ENCODE peak calls at places on chromosome 14, in nine cellular contexts. J is heart right ventricle, E is SK-N-SH, G is hepatocyte, T is body of pancreas, W is choroid plexus epithelial cell, S is lower leg skin, M is BE2C, P is astrocyte of the spinal cord. R is an unnamed sample.
A peak's percentile ranks its signal among the peaks of the same experiment; 100 is the strongest.

GRCh38 chr14:60090864-60091519 is 731 bp upstream of the PCNX4 start:
- DNase-seq in J (peak; percentile 66), E (peak; percentile 50), G (peak; percentile 61), T (peak; percentile 76), W (peak; percentile 90), S (no peak), M (peak; percentile 14), P (peak; percentile 82), R (no peak)

GRCh38 chr14:89660183-89660582 is 243.2 kb upstream of the FOXN3 start:
- DNase-seq in J (peak; percentile 43), E (peak; percentile 55), G (peak; percentile 13), T (no peak), W (peak; percentile 61), S (no peak), M (no peak), P (peak; percentile 20), R (no peak)

GRCh38 chr14:93029911-93030555 is 85.7 kb downstream of the ITPK1 start:
- DNase-seq in J (no peak), E (no peak), G (no peak), T (no peak), W (no peak), S (no peak), M (no peak), P (no peak), R (no peak)

GRCh38 chr14:93035917-93036651 is 79.6 kb downstream of the ITPK1 start:
- DNase-seq in J (no peak), E (no peak), G (peak; percentile 61), T (peak; percentile 28), W (peak; percentile 33), S (no peak), M (no peak), P (peak; percentile 9), R (no peak)

GRCh38 chr14:61965030-61965745 is 203.0 kb downstream of the SNAPC1 start:
- DNase-seq in J (no peak), E (no peak), G (peak; percentile 8), T (no peak), W (peak; percentile 89), S (no peak), M (no peak), P (peak; percentile 64), R (no peak)

GRCh38 chr14:103273847-103274615 is 60.0 kb upstream of the EIF5 start:
- DNase-seq in J (no peak), E (peak; percentile 47), G (no peak), T (no peak), W (no peak), S (peak; percentile 79), M (no peak), P (no peak), R (no peak)

GRCh38 chr14:103296007-103296406 is 38.0 kb upstream of the EIF5 start:
- DNase-seq in J (no peak), E (no peak), G (peak; percentile 51), T (no peak), W (peak; percentile 24), S (peak; percentile 15), M (no peak), P (peak; percentile 28), R (no peak)

GRCh38 chr14:60618200-60618599 is 31.1 kb downstream of the SIX1 start:
- DNase-seq in J (no peak), E (no peak), G (peak; percentile 8), T (peak; percentile 43), W (no peak), S (no peak), M (no peak), P (no peak), R (no peak)

GRCh38 chr14:102154121-102154520 is 14.4 kb downstream of the WDR20 start:
- DNase-seq in J (no peak), E (no peak), G (no peak), T (no peak), W (no peak), S (no peak), M (no peak), P (no peak), R (no peak)

GRCh38 chr14:88482524-88482923 is 72.3 kb downstream of the PTPN21 start:
- DNase-seq in J (no peak), E (no peak), G (no peak), T (no peak), W (no peak), S (no peak), M (no peak), P (no peak), R (no peak)

GRCh38 chr14:95431199-95432145 is 85.0 kb downstream of the SYNE3 start:
- DNase-seq in J (no peak), E (peak; percentile 71), G (peak; percentile 51), T (peak; percentile 18), W (peak; percentile 63), S (no peak), M (no peak), P (peak; percentile 33), R (no peak)

GRCh38 chr14:99143126-99143525 is 128.9 kb downstream of the BCL11B start:
- DNase-seq in J (no peak), E (no peak), G (no peak), T (no peak), W (no peak), S (peak; percentile 72), M (no peak), P (no peak), R (no peak)

DNA sequence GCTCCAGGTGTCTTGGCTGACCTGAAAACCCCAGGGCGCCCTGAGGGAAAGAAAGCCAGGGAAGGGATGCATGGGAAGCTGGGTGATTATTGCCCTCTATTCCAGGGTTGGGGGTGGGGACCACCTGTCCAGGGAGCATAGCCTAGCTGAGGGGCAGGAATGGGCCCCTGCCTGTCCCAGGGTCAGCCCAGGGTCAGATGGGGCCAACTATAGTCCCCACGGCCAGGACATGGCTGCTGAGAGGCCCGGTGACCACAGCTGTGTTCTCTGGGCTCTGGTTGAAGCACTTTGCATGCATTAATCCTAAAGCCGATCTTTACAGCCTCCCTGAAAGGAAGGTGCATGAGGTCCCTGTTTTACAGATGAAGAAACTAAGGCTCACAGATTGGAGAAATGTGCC is 30.1 kb upstream of the ZFP36L1 start:
- DNase-seq in J (no peak), E (no peak), G (peak; percentile 2), T (no peak), W (no peak), S (no peak), M (no peak), P (no peak), R (no peak)
- H3K4me3 ChIP-seq in J (no peak overlapping the region), E (no peak overlapping the region), G (no peak overlapping the region), T (no peak overlapping the region), W (no peak overlapping the region), S (no peak overlapping the region), M (no peak overlapping the region), P (no peak overlapping the region), R (no peak overlapping the region)

DNA sequence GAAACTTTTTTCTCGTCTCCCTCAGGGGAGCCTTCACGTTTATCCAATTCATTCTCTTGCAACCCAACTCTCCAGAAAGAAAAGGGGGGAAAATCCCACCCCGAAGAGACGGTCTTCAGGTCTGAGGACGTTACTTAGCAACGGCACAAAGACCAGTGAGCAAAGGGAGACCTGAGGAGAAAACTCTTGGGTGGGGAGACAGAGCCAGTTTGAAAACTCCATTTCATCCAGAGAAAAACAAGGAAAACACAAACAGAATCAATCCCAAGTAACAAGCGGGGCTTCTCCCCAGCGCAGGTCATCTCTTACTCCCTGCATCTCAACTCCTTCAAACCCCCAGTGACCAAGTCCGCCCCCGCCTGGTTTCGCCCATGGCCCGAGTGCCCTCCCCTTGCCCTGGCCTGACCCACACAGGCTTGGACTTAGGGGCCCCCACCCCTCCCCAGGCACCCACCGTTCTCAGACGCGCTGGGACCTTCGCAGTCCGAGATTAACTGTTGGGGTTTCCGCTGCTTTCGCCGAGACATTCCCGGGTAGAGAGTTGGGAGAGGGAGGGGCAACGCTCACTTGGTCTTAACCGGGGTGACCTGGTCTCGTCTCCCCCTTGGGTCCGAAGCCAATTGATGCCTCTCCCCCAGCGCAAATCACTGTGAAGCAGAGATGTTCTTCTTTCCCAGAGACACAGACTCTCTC is 10.4 kb upstream of the SALL2 start:
- DNase-seq in J (no peak), E (no peak), G (no peak), T (no peak), W (no peak), S (peak; percentile 12), M (no peak), P (no peak), R (no peak)
- H3K4me3 ChIP-seq in J (peak overlapping the region; percentile 43), E (peak overlapping the region; percentile 45), G (peak overlapping the region; percentile 50), T (no peak overlapping the region), W (peak overlapping the region; percentile 45), S (no peak overlapping the region), M (no peak overlapping the region), P (no peak overlapping the region), R (peak overlapping the region; percentile 26)

GRCh38 chr14:68257969-68258368 is 438.4 kb downstream of the RAD51B start:
- DNase-seq in J (no peak), E (no peak), G (no peak), T (no peak), W (no peak), S (no peak), M (no peak), P (no peak), R (no peak)

GRCh38 chr14:68260121-68260520 is 440.5 kb downstream of the RAD51B start:
- DNase-seq in J (no peak), E (no peak), G (no peak), T (no peak), W (no peak), S (no peak), M (no peak), P (no peak), R (no peak)

GRCh38 chr14:68263563-68264350 is 444.2 kb downstream of the RAD51B start:
- DNase-seq in J (no peak), E (peak; percentile 30), G (no peak), T (no peak), W (peak; percentile 24), S (no peak), M (no peak), P (no peak), R (no peak)

GRCh38 chr14:68262567-68262966 is 443.0 kb downstream of the RAD51B start:
- DNase-seq in J (no peak), E (no peak), G (no peak), T (no peak), W (no peak), S (no peak), M (no peak), P (no peak), R (no peak)

GRCh38 chr14:68261092-68261842 is 441.7 kb downstream of the RAD51B start:
- DNase-seq in J (no peak), E (no peak), G (no peak), T (no peak), W (no peak), S (no peak), M (no peak), P (no peak), R (no peak)
- H3K4me3 ChIP-seq in J (no peak overlapping the region), E (no peak overlapping the region), G (no peak overlapping the region), T (no peak overlapping the region), W (no peak overlapping the region), S (no peak overlapping the region), M (no peak overlapping the region), P (no peak overlapping the region), R (no peak overlapping the region)

GRCh38 chr14:84482256-84483071 is 1047.5 kb upstream of the FLRT2 start:
- DNase-seq in J (no peak), E (no peak), G (no peak), T (no peak), W (peak; percentile 84), S (no peak), M (no peak), P (peak; percentile 76), R (no peak)
- H3K4me3 ChIP-seq in J (no peak overlapping the region), E (no peak overlapping the region), G (no peak overlapping the region), T (no peak overlapping the region), W (no peak overlapping the region), S (no peak overlapping the region), M (no peak overlapping the region), P (no peak overlapping the region), R (no peak overlapping the region)

R was measured in ascending aorta.